ENCODE peak calls at places on chromosomes 2 and 18, in ten cellular contexts. One of them, this sample, is unnamed.

GRCh38 chr2:54597153-54597827 is 126.2 kb upstream of the EML6 start:
- DNase-seq in C1 segment of cervical spinal cord: no peak
- DNase-seq in activated T-cell treated with anti-CD3 and anti-CD28 coated beads, Interleukin-2, amount 50 U/mL, for 72 hours: peak; percentile 64
- DNase-seq in amniotic stem cell: no peak
- DNase-seq in Right ventricle myocardium superior: peak; percentile 79
- DNase-seq in RPMI7951: no peak
- DNase-seq in nucleus accumbens: no peak
- DNase-seq in A549: no peak
- DNase-seq in anterior cingulate cortex: no peak
- DNase-seq in omental fat pad: no peak
- DNase-seq in this sample: no peak

GRCh38 chr2:195489101-195489500 is 167.9 kb upstream of the SLC39A10 start:
- DNase-seq in C1 segment of cervical spinal cord: no peak
- DNase-seq in activated T-cell treated with anti-CD3 and anti-CD28 coated beads, Interleukin-2, amount 50 U/mL, for 72 hours: no peak
- DNase-seq in amniotic stem cell: no peak
- DNase-seq in Right ventricle myocardium superior: no peak
- DNase-seq in RPMI7951: no peak
- DNase-seq in nucleus accumbens: no peak
- DNase-seq in A549: no peak
- DNase-seq in anterior cingulate cortex: no peak
- DNase-seq in omental fat pad: no peak
- DNase-seq in this sample: no peak

GRCh38 chr2:16319425-16320245 is 346.0 kb downstream of the CYRIA start:
- DNase-seq in C1 segment of cervical spinal cord: no peak
- DNase-seq in activated T-cell treated with anti-CD3 and anti-CD28 coated beads, Interleukin-2, amount 50 U/mL, for 72 hours: no peak
- DNase-seq in amniotic stem cell: no peak
- DNase-seq in Right ventricle myocardium superior: no peak
- DNase-seq in RPMI7951: no peak
- DNase-seq in nucleus accumbens: no peak
- DNase-seq in A549: no peak
- DNase-seq in anterior cingulate cortex: no peak
- DNase-seq in omental fat pad: no peak
- DNase-seq in this sample: no peak

GRCh38 chr18:54415086-54415485 is 57.4 kb downstream of the C18orf54 start:
- DNase-seq in C1 segment of cervical spinal cord: no peak
- DNase-seq in activated T-cell treated with anti-CD3 and anti-CD28 coated beads, Interleukin-2, amount 50 U/mL, for 72 hours: no peak
- DNase-seq in amniotic stem cell: no peak
- DNase-seq in Right ventricle myocardium superior: no peak
- DNase-seq in RPMI7951: no peak
- DNase-seq in nucleus accumbens: no peak
- DNase-seq in A549: no peak
- DNase-seq in anterior cingulate cortex: no peak
- DNase-seq in omental fat pad: no peak
- DNase-seq in this sample: no peak

GRCh38 chr18:32722279-32722678 is 50.5 kb downstream of the KLHL14 start:
- DNase-seq in C1 segment of cervical spinal cord: no peak
- DNase-seq in activated T-cell treated with anti-CD3 and anti-CD28 coated beads, Interleukin-2, amount 50 U/mL, for 72 hours: no peak
- DNase-seq in amniotic stem cell: no peak
- DNase-seq in Right ventricle myocardium superior: no peak
- DNase-seq in RPMI7951: no peak
- DNase-seq in nucleus accumbens: no peak
- DNase-seq in A549: no peak
- DNase-seq in anterior cingulate cortex: no peak
- DNase-seq in omental fat pad: no peak
- DNase-seq in this sample: no peak

GRCh38 chr2:82215212-82215611 is 1910.7 kb upstream of the LRRTM1 start:
- DNase-seq in C1 segment of cervical spinal cord: no peak
- DNase-seq in activated T-cell treated with anti-CD3 and anti-CD28 coated beads, Interleukin-2, amount 50 U/mL, for 72 hours: no peak
- DNase-seq in amniotic stem cell: no peak
- DNase-seq in Right ventricle myocardium superior: no peak
- DNase-seq in RPMI7951: no peak
- DNase-seq in nucleus accumbens: no peak
- DNase-seq in A549: no peak
- DNase-seq in anterior cingulate cortex: no peak
- DNase-seq in omental fat pad: no peak
- DNase-seq in this sample: no peak

GRCh38 chr18:46830633-46831032 is 73.8 kb upstream of the ST8SIA5 start:
- DNase-seq in C1 segment of cervical spinal cord: no peak
- DNase-seq in activated T-cell treated with anti-CD3 and anti-CD28 coated beads, Interleukin-2, amount 50 U/mL, for 72 hours: no peak
- DNase-seq in amniotic stem cell: no peak
- DNase-seq in Right ventricle myocardium superior: no peak
- DNase-seq in RPMI7951: no peak
- DNase-seq in nucleus accumbens: no peak
- DNase-seq in A549: no peak
- DNase-seq in anterior cingulate cortex: no peak
- DNase-seq in omental fat pad: no peak
- DNase-seq in this sample: no peak

GRCh38 chr2:10371441-10372194 is 68.9 kb downstream of the HPCAL1 start:
- DNase-seq in C1 segment of cervical spinal cord: no peak
- DNase-seq in activated T-cell treated with anti-CD3 and anti-CD28 coated beads, Interleukin-2, amount 50 U/mL, for 72 hours: no peak
- DNase-seq in amniotic stem cell: no peak
- DNase-seq in Right ventricle myocardium superior: no peak
- DNase-seq in RPMI7951: no peak
- DNase-seq in nucleus accumbens: no peak
- DNase-seq in A549: no peak
- DNase-seq in anterior cingulate cortex: no peak
- DNase-seq in omental fat pad: no peak
- DNase-seq in this sample: no peak

GRCh38 chr2:239444626-239445625 is 44.1 kb upstream of the HDAC4 start:
- DNase-seq in C1 segment of cervical spinal cord: peak; percentile 36
- DNase-seq in activated T-cell treated with anti-CD3 and anti-CD28 coated beads, Interleukin-2, amount 50 U/mL, for 72 hours: no peak
- DNase-seq in amniotic stem cell: no peak
- DNase-seq in Right ventricle myocardium superior: no peak
- DNase-seq in RPMI7951: peak; percentile 51
- DNase-seq in nucleus accumbens: peak; percentile 67
- DNase-seq in A549: peak; percentile 12
- DNase-seq in anterior cingulate cortex: peak; percentile 61
- DNase-seq in omental fat pad: no peak
- DNase-seq in this sample: no peak

GRCh38 chr2:102690012-102690411 is 70.7 kb downstream of the SLC9A2 start:
- DNase-seq in C1 segment of cervical spinal cord: no peak
- DNase-seq in activated T-cell treated with anti-CD3 and anti-CD28 coated beads, Interleukin-2, amount 50 U/mL, for 72 hours: no peak
- DNase-seq in amniotic stem cell: no peak
- DNase-seq in Right ventricle myocardium superior: no peak
- DNase-seq in RPMI7951: no peak
- DNase-seq in nucleus accumbens: no peak
- DNase-seq in A549: no peak
- DNase-seq in anterior cingulate cortex: no peak
- DNase-seq in omental fat pad: no peak
- DNase-seq in this sample: peak; percentile 10

This sample was measured in HT1080.